ENCODE peak calls at places on chromosomes 11 and 22, in ten cellular contexts. S is ovary, L is left ventricle myocardium inferior, H is OCI-LY7, I is stomach, W is tibial artery, M is body of pancreas, K is AG04450, N is uterus, Z is SJSA1. X is an unnamed sample.

GRCh38 chr11:82776377-82776776 is 42.7 kb upstream of the FAM181B start:
- DNase-seq in L (no peak), N (no peak), K (no peak), S (no peak), H (no peak), I (no peak), Z (peak; percentile 54), W (no peak), M (no peak), X (no peak)

GRCh38 chr22:50261615-50262459 is at the start of gene MAPK12:
- DNase-seq in W (no peak), N (no peak), Z (no peak), K (no peak), L (no peak), M (no peak), I (no peak), H (peak; percentile 83), S (peak; percentile 82), X (no peak)

GRCh38 chr11:100855466-100856067 is 168.5 kb downstream of the ARHGAP42 start:
- DNase-seq in M (no peak), Z (no peak), W (no peak), L (no peak), H (peak; percentile 39), K (no peak), S (no peak), I (no peak), N (no peak), X (no peak)

GRCh38 chr11:102685769-102686168 is 19.8 kb downstream of the MMP27 start:
- DNase-seq in S (no peak), M (no peak), H (no peak), I (no peak), L (no peak), N (no peak), Z (no peak), W (no peak), K (no peak), X (no peak)

GRCh38 chr11:62439785-62440602 is 21.2 kb downstream of the SCGB1A1 start:
- DNase-seq in L (no peak), M (no peak), W (peak; percentile 86), K (no peak), I (no peak), Z (no peak), N (peak; percentile 78), H (no peak), S (peak; percentile 65), X (no peak)

GRCh38 chr11:36146437-36146836 is 142.8 kb downstream of the COMMD9 start:
- DNase-seq in M (no peak), I (no peak), L (no peak), S (no peak), Z (no peak), W (no peak), N (no peak), K (no peak), H (no peak), X (no peak)

GRCh38 chr11:67041602-67042001 is 15.0 kb upstream of the RHOD start:
- DNase-seq in H (no peak), K (no peak), Z (no peak), I (no peak), L (no peak), S (no peak), W (no peak), M (no peak), N (no peak), X (no peak)

GRCh38 chr11:3853935-3854659 is 1.4 kb upstream of the STIM1 start:
- DNase-seq in N (peak; percentile 28), M (peak; percentile 28), L (peak; percentile 21), H (peak; percentile 93), W (no peak), K (no peak), S (no peak), I (peak; percentile 39), Z (no peak), X (no peak)

GRCh38 chr11:78039391-78039918 is 16.4 kb upstream of the KCTD14 start:
- DNase-seq in N (no peak), M (no peak), L (no peak), I (no peak), H (no peak), Z (no peak), K (no peak), S (no peak), W (no peak), X (no peak)

GRCh38 chr11:36339899-36340298 is 43.8 kb downstream of the PRR5L start:
- DNase-seq in H (no peak), L (no peak), K (no peak), I (no peak), S (no peak), Z (no peak), N (no peak), M (no peak), W (no peak), X (no peak)

GRCh38 chr11:114233755-114234154 is 62.4 kb upstream of the NNMT start:
- DNase-seq in W (no peak), L (no peak), Z (no peak), S (no peak), I (no peak), K (no peak), M (no peak), H (no peak), N (no peak), X (no peak)

GRCh38 chr11:46250071-46251052 is 27.1 kb upstream of the CREB3L1 start:
- DNase-seq in L (no peak), S (no peak), M (no peak), Z (no peak), I (no peak), W (no peak), H (no peak), N (no peak), K (no peak), X (no peak)
- H3K27ac ChIP-seq in L (no peak overlapping the region), S (no peak overlapping the region), M (no peak overlapping the region), Z (peak overlapping the region; percentile 99), I (no peak overlapping the region), W (no peak overlapping the region), H (no peak overlapping the region), N (no peak overlapping the region), K (peak overlapping the region; percentile 99), X (no peak overlapping the region)

GRCh38 chr11:126123686-126124085 is 61.0 kb upstream of the CDON start:
- DNase-seq in M (no peak), W (no peak), Z (no peak), H (no peak), S (no peak), L (no peak), I (no peak), K (no peak), N (no peak), X (no peak)

GRCh38 chr11:126121316-126121715 is 58.6 kb upstream of the CDON start:
- DNase-seq in S (no peak), W (no peak), N (no peak), L (no peak), M (no peak), Z (no peak), H (no peak), I (no peak), K (no peak), X (no peak)

GRCh38 chr11:126127284-126127845 is 64.7 kb upstream of the CDON start:
- DNase-seq in L (no peak), M (no peak), W (no peak), Z (no peak), H (no peak), N (no peak), S (no peak), I (no peak), K (no peak), X (no peak)

GRCh38 chr11:126122863-126123262 is 60.2 kb upstream of the CDON start:
- DNase-seq in W (no peak), N (peak; percentile 80), I (no peak), S (no peak), H (no peak), L (no peak), M (no peak), K (no peak), Z (no peak), X (no peak)

DNA sequence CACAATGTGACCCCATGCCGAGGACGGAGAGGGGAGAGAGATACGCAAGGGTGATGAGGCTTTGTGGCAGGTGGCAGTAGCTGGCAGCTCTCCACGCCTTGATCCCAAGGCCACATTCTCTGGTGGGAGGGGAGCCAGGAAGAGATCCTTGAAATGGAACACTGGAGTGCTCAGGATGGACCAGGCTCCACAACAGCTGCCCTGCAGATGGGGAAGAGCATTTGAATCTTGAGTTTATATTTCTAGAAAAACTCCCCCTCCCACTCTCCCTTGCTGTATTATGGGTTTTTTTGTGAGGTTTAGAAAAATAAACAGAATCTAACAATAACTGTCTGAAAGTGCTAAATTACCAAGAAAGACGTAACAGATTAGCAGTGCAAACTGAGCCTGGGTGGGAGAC is 61.6 kb upstream of the CDON start:
- DNase-seq in W (no peak), S (peak; percentile 83), L (no peak), H (no peak), K (no peak), Z (no peak), N (no peak), I (no peak), M (no peak), X (no peak)
- H3K27ac ChIP-seq in W (no peak overlapping the region), S (peak overlapping the region; percentile 31), L (no peak overlapping the region), H (no peak overlapping the region), K (no peak overlapping the region), Z (no peak overlapping the region), N (peak overlapping the region; percentile 89), I (peak overlapping the region; percentile 68), M (no peak overlapping the region), X (no peak overlapping the region)

GRCh38 chr11:75150879-75151278 is at the start of gene SLCO2B1:
- DNase-seq in Z (no peak), K (no peak), N (no peak), S (no peak), W (no peak), I (no peak), H (no peak), L (peak; percentile 52), M (no peak), X (no peak)
- H3K27ac ChIP-seq in Z (no peak within 1 kb of the TSS), K (no peak within 1 kb of the TSS), N (peak within 1 kb of the TSS; percentile 57), S (no peak within 1 kb of the TSS), W (no peak within 1 kb of the TSS), I (peak within 1 kb of the TSS; percentile 27), H (no peak within 1 kb of the TSS), L (peak within 1 kb of the TSS; percentile 75), M (peak within 1 kb of the TSS; percentile 88), X (peak within 1 kb of the TSS; percentile 83)

GRCh38 chr22:28711820-28712777 is 29.5 kb downstream of the CHEK2 start:
- DNase-seq in K (peak; percentile 89), Z (no peak), I (no peak), H (no peak), M (no peak), S (no peak), L (no peak), W (no peak), N (no peak), X (no peak)
- H3K27ac ChIP-seq in K (peak overlapping the region; percentile 67), Z (peak overlapping the region; percentile 69), I (peak overlapping the region; percentile 66), H (no peak overlapping the region), M (peak overlapping the region; percentile 23), S (no peak overlapping the region), L (peak overlapping the region; percentile 57), W (peak overlapping the region; percentile 50), N (peak overlapping the region; percentile 84), X (no peak overlapping the region)

DNA sequence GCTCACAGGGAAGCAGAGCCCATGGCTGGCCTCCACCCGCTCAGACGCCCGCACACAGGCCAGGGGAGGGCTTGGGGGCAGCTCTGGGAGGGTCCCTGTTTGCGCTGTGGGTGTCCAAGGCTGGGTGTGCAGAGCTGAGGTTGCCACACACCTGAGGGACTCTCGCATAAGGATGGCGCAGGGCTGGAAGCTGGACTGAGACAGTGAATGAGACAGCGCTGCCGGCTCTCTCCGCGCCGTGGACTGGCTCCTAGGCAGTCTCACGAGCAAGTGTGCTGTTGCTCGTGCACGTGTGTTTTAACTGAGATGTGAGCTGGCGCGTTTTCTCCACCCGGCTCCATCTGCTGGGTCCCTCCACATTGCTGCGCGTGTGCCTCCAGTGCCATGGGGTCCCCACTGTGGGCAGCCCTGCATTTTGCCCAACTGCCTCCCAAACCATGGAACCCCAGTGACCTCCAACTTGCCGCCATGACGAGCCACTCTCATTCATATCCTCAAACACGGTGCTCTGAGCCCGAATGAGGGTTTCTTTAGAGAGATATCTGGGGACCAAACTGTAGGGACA is 4.2 kb upstream of the BID start:
- DNase-seq in S (no peak), H (no peak), M (no peak), I (no peak), K (no peak), L (no peak), W (no peak), Z (no peak), N (no peak), X (no peak)
- H3K27ac ChIP-seq in S (no peak overlapping the region), H (peak overlapping the region; percentile 79), M (no peak overlapping the region), I (no peak overlapping the region), K (no peak overlapping the region), L (no peak overlapping the region), W (no peak overlapping the region), Z (no peak overlapping the region), N (no peak overlapping the region), X (no peak overlapping the region)